ENCODE peak calls at places on chromosome 7, in eight cellular contexts. J is HTR-8/SVneo; I is nucleus accumbens; W is activated CD4-positive, alpha-beta T cell treated with anti-CD3 and anti-CD28 coated beads, Interleukin-2, amount 50 U/mL, for 1 hour; Q is cardiac muscle cell; O is foreskin fibroblast; T is G401; Y is A549. A is an unnamed sample.

GRCh38 chr7:135536160-135536559 is 21.6 kb upstream of the NUP205 start:
- DNase-seq in J (no peak), I (no peak), W (no peak), Q (peak; percentile 97), O (peak; percentile 10), T (no peak), Y (no peak), A (no peak)

GRCh38 chr7:5702876-5703571 is 78.4 kb downstream of the RNF216 start:
- DNase-seq in J (no peak), I (peak; percentile 66), W (no peak), Q (no peak), O (no peak), T (no peak), Y (no peak), A (no peak)

GRCh38 chr7:86784765-86785164 is 141.1 kb downstream of the GRM3 start:
- DNase-seq in J (no peak), I (no peak), W (no peak), Q (no peak), O (no peak), T (no peak), Y (no peak), A (no peak)

GRCh38 chr7:1768835-1769234 is 98.8 kb downstream of the ELFN1 start:
- DNase-seq in J (no peak), I (no peak), W (no peak), Q (no peak), O (no peak), T (no peak), Y (peak; percentile 40), A (no peak)

GRCh38 chr7:36191292-36191920 is 38.4 kb downstream of the EEPD1 start:
- DNase-seq in J (no peak), I (no peak), W (no peak), Q (no peak), O (peak; percentile 47), T (no peak), Y (no peak), A (no peak)

GRCh38 chr7:32515890-32516550 is 20.7 kb downstream of the AVL9 start:
- DNase-seq in J (no peak), I (no peak), W (no peak), Q (no peak), O (no peak), T (no peak), Y (no peak), A (peak; percentile 68)

GRCh38 chr7:136034132-136034531 is 57.0 kb upstream of the MTPN start:
- DNase-seq in J (no peak), I (no peak), W (no peak), Q (no peak), O (no peak), T (no peak), Y (no peak), A (no peak)

GRCh38 chr7:66047426-66047825 is 28.2 kb upstream of the ASL start:
- DNase-seq in J (peak; percentile 38), I (no peak), W (no peak), Q (peak; percentile 92), O (peak; percentile 95), T (no peak), Y (peak; percentile 31), A (no peak)

GRCh38 chr7:151820486-151821105 is 56.3 kb downstream of the PRKAG2 start:
- DNase-seq in J (no peak), I (no peak), W (no peak), Q (no peak), O (no peak), T (no peak), Y (no peak), A (no peak)

GRCh38 chr7:49037348-49038210 is 113.2 kb downstream of the CDC14C start:
- DNase-seq in J (no peak), I (no peak), W (no peak), Q (no peak), O (no peak), T (no peak), Y (no peak), A (no peak)

GRCh38 chr7:41053830-41054229 is 649.1 kb downstream of the INHBA start:
- DNase-seq in J (no peak), I (no peak), W (no peak), Q (no peak), O (peak; percentile 40), T (no peak), Y (no peak), A (no peak)

GRCh38 chr7:143346018-143346417 is 16.5 kb downstream of the FAM131B start:
- DNase-seq in J (no peak), I (no peak), W (no peak), Q (no peak), O (no peak), T (no peak), Y (no peak), A (no peak)

GRCh38 chr7:94252971-94253370 is 141.7 kb upstream of the COL1A2 start:
- DNase-seq in J (no peak), I (no peak), W (no peak), Q (peak; percentile 41), O (no peak), T (no peak), Y (no peak), A (no peak)

GRCh38 chr7:132500727-132501410 is 75.4 kb downstream of the PLXNA4 start:
- DNase-seq in J (no peak), I (no peak), W (no peak), Q (peak; percentile 92), O (peak; percentile 44), T (peak; percentile 74), Y (no peak), A (no peak)

GRCh38 chr7:3747452-3747851 is 446.4 kb downstream of the SDK1 start:
- DNase-seq in J (no peak), I (no peak), W (no peak), Q (no peak), O (no peak), T (no peak), Y (no peak), A (no peak)

GRCh38 chr7:116354546-116355422 is 144.4 kb downstream of the TES start:
- DNase-seq in J (peak; percentile 60), I (no peak), W (no peak), Q (peak; percentile 100), O (peak; percentile 88), T (no peak), Y (peak; percentile 75), A (no peak)

GRCh38 chr7:20114463-20114862 is 102.7 kb downstream of the MACC1 start:
- DNase-seq in J (no peak), I (no peak), W (no peak), Q (peak; percentile 8), O (no peak), T (no peak), Y (no peak), A (peak; percentile 44)

GRCh38 chr7:114842551-114843065 is 79.3 kb upstream of the MDFIC start:
- DNase-seq in J (no peak), I (no peak), W (no peak), Q (no peak), O (no peak), T (no peak), Y (no peak), A (no peak)

GRCh38 chr7:99623702-99624447 is 7.1 kb downstream of the ZSCAN25 start:
- DNase-seq in J (no peak), I (no peak), W (no peak), Q (no peak), O (no peak), T (no peak), Y (no peak), A (no peak)

GRCh38 chr7:142583424-142583823 is 165.8 kb upstream of the PRSS1 start:
- DNase-seq in J (peak; percentile 39), I (no peak), W (no peak), Q (peak; percentile 58), O (peak; percentile 84), T (no peak), Y (peak; percentile 76), A (peak; percentile 52)

GRCh38 chr7:30348083-30348560 is 63.7 kb downstream of the ZNRF2 start:
- DNase-seq in J (peak; percentile 47), I (no peak), W (peak; percentile 29), Q (peak; percentile 83), O (peak; percentile 77), T (no peak), Y (peak; percentile 23), A (peak; percentile 74)

GRCh38 chr7:14973712-14974428 is 71.3 kb upstream of the DGKB start:
- DNase-seq in J (no peak), I (no peak), W (no peak), Q (no peak), O (no peak), T (no peak), Y (no peak), A (no peak)

GRCh38 chr7:149144996-149145850 is 2.0 kb upstream of the ZNF398 start:
- DNase-seq in J (no peak), I (no peak), W (no peak), Q (no peak), O (no peak), T (no peak), Y (no peak), A (no peak)

GRCh38 chr7:45163692-45164052 is 6.1 kb downstream of the RAMP3 start:
- DNase-seq in J (no peak), I (no peak), W (no peak), Q (no peak), O (no peak), T (no peak), Y (no peak), A (no peak)